ENCODE peak calls at places on chromosomes 1 and 21, in ten cellular contexts. One of them, this sample, is unnamed.

GRCh38 chr1:206784471-206784903 is 12.2 kb upstream of the IL10 start:
- DNase-seq in COR-L47: no peak
- DNase-seq in activated T-cell treated with anti-CD3 and anti-CD28 coated beads for 1 hour: peak; percentile 58
- DNase-seq in kidney: no peak
- DNase-seq in AG09309: no peak
- DNase-seq in activated CD4-positive, alpha-beta T cell treated with anti-CD3 and anti-CD28 coated beads, Interleukin-2, amount 10 ng/mL, durations not matched to agents 7 days and 5 days: peak; percentile 92
- DNase-seq in mucosa of descending colon: peak; percentile 29
- DNase-seq in NCI-H1048: no peak
- DNase-seq in T-helper 17 cell: no peak
- DNase-seq in T-helper 22 cell: no peak
- DNase-seq in this sample: no peak

GRCh38 chr21:25456672-25457071 is 150.6 kb downstream of the MRPL39 start:
- DNase-seq in kidney: no peak
- DNase-seq in activated T-cell treated with anti-CD3 and anti-CD28 coated beads for 1 hour: no peak
- DNase-seq in COR-L47: no peak
- DNase-seq in T-helper 22 cell: no peak
- DNase-seq in T-helper 17 cell: no peak
- DNase-seq in mucosa of descending colon: no peak
- DNase-seq in NCI-H1048: no peak
- DNase-seq in AG09309: no peak
- DNase-seq in activated CD4-positive, alpha-beta T cell treated with anti-CD3 and anti-CD28 coated beads, Interleukin-2, amount 10 ng/mL, durations not matched to agents 7 days and 5 days: peak; percentile 17
- DNase-seq in this sample: no peak

GRCh38 chr21:45607021-45607921 is 36.3 kb upstream of the PCBP3 start:
- DNase-seq in T-helper 17 cell: peak; percentile 27
- DNase-seq in NCI-H1048: no peak
- DNase-seq in AG09309: no peak
- DNase-seq in activated CD4-positive, alpha-beta T cell treated with anti-CD3 and anti-CD28 coated beads, Interleukin-2, amount 10 ng/mL, durations not matched to agents 7 days and 5 days: no peak
- DNase-seq in kidney: peak; percentile 23
- DNase-seq in COR-L47: no peak
- DNase-seq in activated T-cell treated with anti-CD3 and anti-CD28 coated beads for 1 hour: peak; percentile 26
- DNase-seq in T-helper 22 cell: peak; percentile 45
- DNase-seq in mucosa of descending colon: no peak
- DNase-seq in this sample: no peak

GRCh38 chr21:31257265-31257664 is 86.8 kb downstream of the TIAM1 start:
- DNase-seq in AG09309: no peak
- DNase-seq in T-helper 22 cell: no peak
- DNase-seq in COR-L47: no peak
- DNase-seq in activated CD4-positive, alpha-beta T cell treated with anti-CD3 and anti-CD28 coated beads, Interleukin-2, amount 10 ng/mL, durations not matched to agents 7 days and 5 days: no peak
- DNase-seq in mucosa of descending colon: no peak
- DNase-seq in NCI-H1048: no peak
- DNase-seq in T-helper 17 cell: no peak
- DNase-seq in activated T-cell treated with anti-CD3 and anti-CD28 coated beads for 1 hour: no peak
- DNase-seq in kidney: no peak
- DNase-seq in this sample: no peak

GRCh38 chr1:13708380-13709010 is 8.5 kb downstream of the PRDM2 start:
- DNase-seq in NCI-H1048: no peak
- DNase-seq in mucosa of descending colon: peak; percentile 51
- DNase-seq in COR-L47: no peak
- DNase-seq in activated T-cell treated with anti-CD3 and anti-CD28 coated beads for 1 hour: no peak
- DNase-seq in activated CD4-positive, alpha-beta T cell treated with anti-CD3 and anti-CD28 coated beads, Interleukin-2, amount 10 ng/mL, durations not matched to agents 7 days and 5 days: no peak
- DNase-seq in T-helper 17 cell: no peak
- DNase-seq in kidney: no peak
- DNase-seq in AG09309: no peak
- DNase-seq in T-helper 22 cell: no peak
- DNase-seq in this sample: no peak

GRCh38 chr1:181100015-181100905 is 11.8 kb downstream of the IER5 start:
- DNase-seq in T-helper 22 cell: peak; percentile 23
- DNase-seq in activated T-cell treated with anti-CD3 and anti-CD28 coated beads for 1 hour: no peak
- DNase-seq in activated CD4-positive, alpha-beta T cell treated with anti-CD3 and anti-CD28 coated beads, Interleukin-2, amount 10 ng/mL, durations not matched to agents 7 days and 5 days: no peak
- DNase-seq in COR-L47: no peak
- DNase-seq in AG09309: no peak
- DNase-seq in NCI-H1048: no peak
- DNase-seq in mucosa of descending colon: no peak
- DNase-seq in kidney: no peak
- DNase-seq in T-helper 17 cell: no peak
- DNase-seq in this sample: no peak

GRCh38 chr1:151905070-151905442 is 4.3 kb downstream of the THEM4 start:
- DNase-seq in activated CD4-positive, alpha-beta T cell treated with anti-CD3 and anti-CD28 coated beads, Interleukin-2, amount 10 ng/mL, durations not matched to agents 7 days and 5 days: peak; percentile 68
- DNase-seq in T-helper 22 cell: peak; percentile 46
- DNase-seq in COR-L47: no peak
- DNase-seq in mucosa of descending colon: no peak
- DNase-seq in activated T-cell treated with anti-CD3 and anti-CD28 coated beads for 1 hour: peak; percentile 53
- DNase-seq in AG09309: no peak
- DNase-seq in kidney: no peak
- DNase-seq in T-helper 17 cell: peak; percentile 31
- DNase-seq in NCI-H1048: no peak
- DNase-seq in this sample: no peak

GRCh38 chr1:207050768-207051614 is at the start of gene YOD1:
- DNase-seq in COR-L47: peak; percentile 89
- DNase-seq in T-helper 17 cell: peak; percentile 78
- DNase-seq in AG09309: peak; percentile 63
- DNase-seq in mucosa of descending colon: peak; percentile 95
- DNase-seq in activated T-cell treated with anti-CD3 and anti-CD28 coated beads for 1 hour: peak; percentile 84
- DNase-seq in T-helper 22 cell: peak; percentile 82
- DNase-seq in kidney: peak; percentile 97
- DNase-seq in activated CD4-positive, alpha-beta T cell treated with anti-CD3 and anti-CD28 coated beads, Interleukin-2, amount 10 ng/mL, durations not matched to agents 7 days and 5 days: peak; percentile 93
- DNase-seq in NCI-H1048: peak; percentile 94
- DNase-seq in this sample: peak; percentile 92

GRCh38 chr1:67869233-67869632 is 36.0 kb upstream of the GNG12 start:
- DNase-seq in mucosa of descending colon: no peak
- DNase-seq in activated T-cell treated with anti-CD3 and anti-CD28 coated beads for 1 hour: no peak
- DNase-seq in T-helper 17 cell: no peak
- DNase-seq in NCI-H1048: no peak
- DNase-seq in kidney: no peak
- DNase-seq in activated CD4-positive, alpha-beta T cell treated with anti-CD3 and anti-CD28 coated beads, Interleukin-2, amount 10 ng/mL, durations not matched to agents 7 days and 5 days: no peak
- DNase-seq in COR-L47: no peak
- DNase-seq in T-helper 22 cell: no peak
- DNase-seq in AG09309: no peak
- DNase-seq in this sample: no peak

GRCh38 chr1:103156966-103157365 is 48.6 kb upstream of the COL11A1 start:
- DNase-seq in activated CD4-positive, alpha-beta T cell treated with anti-CD3 and anti-CD28 coated beads, Interleukin-2, amount 10 ng/mL, durations not matched to agents 7 days and 5 days: no peak
- DNase-seq in T-helper 22 cell: no peak
- DNase-seq in AG09309: peak; percentile 47
- DNase-seq in activated T-cell treated with anti-CD3 and anti-CD28 coated beads for 1 hour: no peak
- DNase-seq in kidney: no peak
- DNase-seq in mucosa of descending colon: no peak
- DNase-seq in COR-L47: no peak
- DNase-seq in T-helper 17 cell: no peak
- DNase-seq in NCI-H1048: no peak
- DNase-seq in this sample: no peak

GRCh38 chr1:161198877-161199431 is at the start of gene ADAMTS4:
- DNase-seq in NCI-H1048: no peak
- DNase-seq in AG09309: peak; percentile 77
- DNase-seq in activated T-cell treated with anti-CD3 and anti-CD28 coated beads for 1 hour: no peak
- DNase-seq in mucosa of descending colon: peak; percentile 49
- DNase-seq in activated CD4-positive, alpha-beta T cell treated with anti-CD3 and anti-CD28 coated beads, Interleukin-2, amount 10 ng/mL, durations not matched to agents 7 days and 5 days: no peak
- DNase-seq in COR-L47: no peak
- DNase-seq in T-helper 22 cell: no peak
- DNase-seq in kidney: peak; percentile 85
- DNase-seq in T-helper 17 cell: no peak
- DNase-seq in this sample: no peak